ENCODE peak calls at places on chromosomes 4 and X, in ten cellular contexts. Z is stimulated activated CD4-positive, alpha-beta T cell treated with anti-CD3 and anti-CD28 coated beads, TNF-alpha, amount 100 ng/mL, for 24 hours; A is NCI-H510A; B is hippocampal formation; H is mucosa of gallbladder; R is HuH-7; D is activated CD8-positive, alpha-beta memory T cell treated with anti-CD3 and anti-CD28 coated beads for 48 hours; E is iris pigment epithelial cell; L is astrocyte of the spinal cord; J is stimulated activated naive CD8-positive, alpha-beta T cell treated with anti-CD3 and anti-CD28 coated beads, Interleukin-15, amount 100 ng/mL, for 72 hours. N is an unnamed sample.

GRCh38 chrX:22109442-22109841 is 77.3 kb downstream of the PHEX start:
- DNase-seq in Z (no peak), A (no peak), B (no peak), H (no peak), R (no peak), D (no peak), E (peak; percentile 23), L (peak; percentile 20), J (no peak), N (no peak)

GRCh38 chrX:13775837-13776236 is 41.1 kb downstream of the GPM6B start:
- DNase-seq in Z (no peak), A (no peak), B (no peak), H (no peak), R (no peak), D (no peak), E (no peak), L (no peak), J (no peak), N (no peak)

GRCh38 chr4:114226968-114227760 is 247.7 kb upstream of the ARSJ start:
- DNase-seq in Z (no peak), A (no peak), B (no peak), H (no peak), R (no peak), D (no peak), E (peak; percentile 3), L (no peak), J (no peak), N (no peak)

GRCh38 chr4:189974056-189974455 is 33.4 kb downstream of the FRG1 start:
- DNase-seq in Z (no peak), A (no peak), B (no peak), H (no peak), R (no peak), D (no peak), E (peak; percentile 5), L (no peak), J (no peak), N (no peak)

GRCh38 chr4:1939664-1940509 is 68.7 kb downstream of the NSD2 start:
- DNase-seq in Z (no peak), A (no peak), B (no peak), H (no peak), R (no peak), D (no peak), E (peak; percentile 95), L (peak; percentile 95), J (no peak), N (no peak)

GRCh38 chrX:46788902-46789301 is 30.0 kb upstream of the SLC9A7 start:
- DNase-seq in Z (no peak), A (no peak), B (no peak), H (no peak), R (no peak), D (no peak), E (peak; percentile 87), L (peak; percentile 20), J (no peak), N (no peak)

GRCh38 chr4:10153161-10153560 is 36.6 kb upstream of the WDR1 start:
- DNase-seq in Z (no peak), A (no peak), B (no peak), H (no peak), R (no peak), D (no peak), E (no peak), L (no peak), J (no peak), N (no peak)

GRCh38 chrX:150036181-150036580 is 97.9 kb upstream of the EOLA2 start:
- DNase-seq in Z (no peak), A (no peak), B (no peak), H (peak; percentile 49), R (no peak), D (no peak), E (peak; percentile 48), L (peak; percentile 57), J (no peak), N (no peak)

GRCh38 chr4:94897023-94897422 is 139.3 kb downstream of the BMPR1B start:
- DNase-seq in Z (no peak), A (no peak), B (no peak), H (no peak), R (peak; percentile 10), D (no peak), E (peak; percentile 18), L (no peak), J (no peak), N (no peak)

GRCh38 chrX:13190051-13190450 is 129.8 kb downstream of the ATXN3L start:
- DNase-seq in Z (no peak), A (peak; percentile 23), B (no peak), H (no peak), R (no peak), D (no peak), E (no peak), L (no peak), J (no peak), N (no peak)

GRCh38 chr4:136636155-136636554 is 896.1 kb downstream of the PCDH18 start:
- DNase-seq in Z (no peak), A (no peak), B (no peak), H (no peak), R (no peak), D (no peak), E (no peak), L (no peak), J (no peak), N (no peak)

GRCh38 chrX:11336201-11336600 is 43.0 kb downstream of the AMELX start:
- DNase-seq in Z (no peak), A (no peak), B (no peak), H (no peak), R (no peak), D (no peak), E (no peak), L (no peak), J (no peak), N (no peak)

GRCh38 chrX:130834149-130834548 is 68.9 kb downstream of the ENOX2 start:
- DNase-seq in Z (no peak), A (no peak), B (no peak), H (no peak), R (no peak), D (no peak), E (no peak), L (no peak), J (no peak), N (no peak)

GRCh38 chr4:16626945-16627344 is 271.5 kb downstream of the LDB2 start:
- DNase-seq in Z (no peak), A (no peak), B (peak; percentile 35), H (peak; percentile 16), R (no peak), D (no peak), E (peak; percentile 96), L (peak; percentile 89), J (no peak), N (no peak)

GRCh38 chr4:7157140-7157488 is 35.2 kb upstream of the SORCS2 start:
- DNase-seq in Z (no peak), A (no peak), B (no peak), H (no peak), R (no peak), D (no peak), E (no peak), L (no peak), J (no peak), N (no peak)

GRCh38 chr4:110091426-110091825 is 107.0 kb downstream of the ELOVL6 start:
- DNase-seq in Z (no peak), A (no peak), B (no peak), H (no peak), R (no peak), D (no peak), E (peak; percentile 90), L (peak; percentile 75), J (no peak), N (no peak)

GRCh38 chr4:32022071-32022470 is 1301.9 kb downstream of the PCDH7 start:
- DNase-seq in Z (no peak), A (no peak), B (no peak), H (no peak), R (no peak), D (no peak), E (peak; percentile 9), L (no peak), J (no peak), N (no peak)

GRCh38 chrX:11381464-11381863 is 88.3 kb downstream of the AMELX start:
- DNase-seq in Z (no peak), A (peak; percentile 2), B (no peak), H (peak; percentile 44), R (peak; percentile 1), D (no peak), E (peak; percentile 65), L (peak; percentile 58), J (no peak), N (no peak)

GRCh38 chr4:156771171-156771837 is 200.3 kb downstream of the PDGFC start:
- DNase-seq in Z (no peak), A (peak; percentile 59), B (peak; percentile 45), H (peak; percentile 24), R (no peak), D (no peak), E (peak; percentile 84), L (peak; percentile 78), J (no peak), N (no peak)

GRCh38 chr4:95857761-95858160 is 17.9 kb downstream of the PDHA2 start:
- DNase-seq in Z (no peak), A (no peak), B (no peak), H (no peak), R (no peak), D (no peak), E (peak; percentile 20), L (peak; percentile 16), J (no peak), N (no peak)

GRCh38 chrX:17769701-17770269 is 32.5 kb downstream of the SCML1 start:
- DNase-seq in Z (no peak), A (no peak), B (no peak), H (no peak), R (no peak), D (no peak), E (no peak), L (no peak), J (no peak), N (no peak)

GRCh38 chr4:87391783-87392054 is 731 bp upstream of the HSD17B11 start:
- DNase-seq in Z (no peak), A (no peak), B (no peak), H (no peak), R (no peak), D (no peak), E (peak; percentile 18), L (no peak), J (no peak), N (no peak)

GRCh38 chrX:63551856-63552255 is 200.7 kb upstream of the SPIN4 start:
- DNase-seq in Z (no peak), A (no peak), B (no peak), H (no peak), R (no peak), D (no peak), E (no peak), L (no peak), J (no peak), N (no peak)

GRCh38 chr4:107625503-107625902 is 94.5 kb downstream of the PAPSS1 start:
- DNase-seq in Z (no peak), A (no peak), B (no peak), H (no peak), R (peak; percentile 8), D (no peak), E (no peak), L (no peak), J (no peak), N (no peak)

GRCh38 chr4:164192844-164193243 is 561.1 kb upstream of the SMIM31 start:
- DNase-seq in Z (no peak), A (no peak), B (no peak), H (no peak), R (no peak), D (no peak), E (no peak), L (no peak), J (no peak), N (no peak)

GRCh38 chr4:126839066-126839465 is 793.7 kb upstream of the INTU start:
- DNase-seq in Z (no peak), A (no peak), B (no peak), H (no peak), R (no peak), D (no peak), E (peak; percentile 14), L (peak; percentile 65), J (no peak), N (no peak)

GRCh38 chr4:81509822-81510221 is 38.1 kb upstream of the RASGEF1B start:
- DNase-seq in Z (no peak), A (no peak), B (no peak), H (no peak), R (no peak), D (no peak), E (no peak), L (no peak), J (no peak), N (no peak)

GRCh38 chrX:11446331-11446730 is 153.1 kb downstream of the AMELX start:
- DNase-seq in Z (no peak), A (no peak), B (no peak), H (no peak), R (no peak), D (no peak), E (peak; percentile 69), L (peak; percentile 68), J (no peak), N (no peak)